ENCODE peak calls at places on chromosome 10, in nine cellular contexts. D is OCI-LY7, R is DND-41, O is HFF-Myc, F is psoas muscle, T is endothelial cell of umbilical vein, Y is sigmoid colon, U is Caco-2, K is ovary. E is an unnamed sample.

GRCh38 chr10:31146496-31147219 is 115.0 kb upstream of the ZNF438 start:
- DNase-seq in D (no peak), R (peak), O (no peak), F (peak), T (peak), Y (peak), U (no peak), K (peak), E (peak)

GRCh38 chr10:71093531-71093930 is 118.8 kb upstream of the UNC5B start:
- DNase-seq in D (no peak), R (no peak), O (no peak), F (no peak), T (no peak), Y (no peak), U (no peak), K (no peak), E (no peak)

GRCh38 chr10:7696545-7696944 is 6.6 kb upstream of the ITIH2 start:
- DNase-seq in D (no peak), R (no peak), O (no peak), F (no peak), T (no peak), Y (peak), U (no peak), K (no peak), E (no peak)

GRCh38 chr10:103852856-103853255 is 2.5 kb downstream of the SH3PXD2A start:
- DNase-seq in D (no peak), R (no peak), O (no peak), F (peak), T (no peak), Y (peak), U (no peak), K (no peak), E (no peak)

GRCh38 chr10:44647877-44648542 is 263.1 kb upstream of the CXCL12 start:
- DNase-seq in D (no peak), R (peak), O (peak), F (peak), T (no peak), Y (no peak), U (no peak), K (no peak), E (no peak)

GRCh38 chr10:110434477-110435096 is 63.1 kb upstream of the DUSP5 start:
- DNase-seq in D (no peak), R (no peak), O (no peak), F (no peak), T (no peak), Y (peak), U (no peak), K (no peak), E (no peak)

GRCh38 chr10:89563861-89564478 is 28.6 kb upstream of the SLC16A12 start:
- DNase-seq in D (peak), R (peak), O (peak), F (no peak), T (peak), Y (no peak), U (peak), K (no peak), E (no peak)

GRCh38 chr10:33506838-33507661 is 172.6 kb upstream of the NRP1 start:
- DNase-seq in D (no peak), R (no peak), O (no peak), F (no peak), T (peak), Y (no peak), U (no peak), K (no peak), E (no peak)

GRCh38 chr10:102927311-102928010 is 9.4 kb downstream of the CNNM2 start:
- DNase-seq in D (no peak), R (no peak), O (no peak), F (no peak), T (no peak), Y (no peak), U (no peak), K (no peak), E (no peak)

GRCh38 chr10:49446031-49446430 is 50.1 kb upstream of the DRGX start:
- DNase-seq in D (no peak), R (no peak), O (peak), F (no peak), T (no peak), Y (no peak), U (no peak), K (no peak), E (no peak)

GRCh38 chr10:79093658-79094411 is 25.1 kb downstream of the ZMIZ1 start:
- DNase-seq in D (peak), R (peak), O (no peak), F (peak), T (peak), Y (peak), U (peak), K (no peak), E (no peak)

GRCh38 chr10:52551036-52551435 is 221.5 kb downstream of the MBL2 start:
- DNase-seq in D (no peak), R (no peak), O (no peak), F (no peak), T (peak), Y (no peak), U (no peak), K (no peak), E (no peak)

GRCh38 chr10:92810934-92811532 is 37.3 kb upstream of the EXOC6 start:
- DNase-seq in D (no peak), R (no peak), O (no peak), F (no peak), T (no peak), Y (no peak), U (peak), K (no peak), E (no peak)

GRCh38 chr10:2913531-2913930 is 153.8 kb upstream of the PFKP start:
- DNase-seq in D (no peak), R (no peak), O (no peak), F (no peak), T (no peak), Y (no peak), U (no peak), K (no peak), E (no peak)

GRCh38 chr10:98632456-98633150 is 185.9 kb upstream of the HPS1 start:
- DNase-seq in D (no peak), R (no peak), O (no peak), F (no peak), T (no peak), Y (no peak), U (no peak), K (no peak), E (no peak)

GRCh38 chr10:535051-535450 is 154.4 kb downstream of the DIP2C start:
- DNase-seq in D (no peak), R (no peak), O (no peak), F (no peak), T (no peak), Y (peak), U (no peak), K (peak), E (no peak)

GRCh38 chr10:46552526-46553237 is 3.8 kb downstream of the GPRIN2 start:
- DNase-seq in D (no peak), R (no peak), O (no peak), F (peak), T (no peak), Y (peak), U (peak), K (no peak), E (no peak)

GRCh38 chr10:129335942-129336341 is 131.1 kb upstream of the MGMT start:
- DNase-seq in D (no peak), R (no peak), O (no peak), F (no peak), T (no peak), Y (no peak), U (no peak), K (no peak), E (no peak)

GRCh38 chr10:129335396-129335795 is 131.6 kb upstream of the MGMT start:
- DNase-seq in D (no peak), R (no peak), O (no peak), F (no peak), T (no peak), Y (no peak), U (no peak), K (no peak), E (no peak)

GRCh38 chr10:129329375-129330040 is 137.5 kb upstream of the MGMT start:
- DNase-seq in D (no peak), R (no peak), O (no peak), F (no peak), T (no peak), Y (no peak), U (no peak), K (no peak), E (no peak)

GRCh38 chr10:129334326-129334725 is 132.7 kb upstream of the MGMT start:
- DNase-seq in D (no peak), R (no peak), O (no peak), F (no peak), T (peak), Y (no peak), U (no peak), K (no peak), E (no peak)

GRCh38 chr10:129332476-129332875 is 134.6 kb upstream of the MGMT start:
- DNase-seq in D (peak), R (peak), O (no peak), F (no peak), T (peak), Y (no peak), U (peak), K (no peak), E (no peak)
- TF ChIP-seq CTCF in D (peak), R (peak), O (peak), F (peak), T (peak), Y (no peak), U (peak), K (no peak), E (peak)

GRCh38 chr10:114876169-114876568 is 54.6 kb downstream of the FHIP2A start:
- DNase-seq in D (no peak), R (no peak), O (no peak), F (no peak), T (no peak), Y (no peak), U (peak), K (no peak), E (no peak)
- TF ChIP-seq CTCF in D (no peak), R (no peak), O (no peak), F (no peak), T (no peak), Y (no peak), U (no peak), K (no peak), E (no peak)

DNA sequence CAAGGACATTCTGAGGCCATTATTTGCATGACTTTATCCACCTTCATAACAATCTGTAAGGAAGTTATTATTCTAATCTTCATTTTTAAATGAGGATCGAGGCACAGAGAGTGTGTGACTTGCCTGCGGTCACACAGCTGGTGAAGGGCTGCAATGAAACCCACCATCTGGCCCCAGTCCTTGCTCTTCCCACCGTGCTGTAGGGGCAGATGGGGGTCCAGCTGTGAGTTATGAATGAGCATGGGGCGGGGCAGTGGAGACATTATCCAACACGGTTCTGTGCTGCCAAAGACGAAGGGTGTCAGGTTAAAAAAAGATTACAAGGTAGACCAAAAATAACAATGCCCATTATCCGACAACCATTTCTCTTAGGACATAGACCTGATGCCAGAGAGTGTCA is 417.5 kb upstream of the MGMT start:
- DNase-seq in D (no peak), R (no peak), O (no peak), F (no peak), T (no peak), Y (no peak), U (no peak), K (no peak), E (no peak)
- TF ChIP-seq CTCF in D (no peak), R (no peak), O (no peak), F (no peak), T (no peak), Y (no peak), U (no peak), K (no peak), E (no peak)

GRCh38 chr10:96586419-96587254 is at the start of gene TM9SF3:
- DNase-seq in D (peak), R (peak), O (peak), F (peak), T (peak), Y (peak), U (peak), K (peak), E (no peak)
- TF ChIP-seq CTCF in D (no peak), R (peak), O (no peak), F (no peak), T (no peak), Y (no peak), U (no peak), K (peak), E (no peak)

GRCh38 chr10:115355162-115355760 is 262.1 kb downstream of the ATRNL1 start:
- DNase-seq in D (peak), R (peak), O (peak), F (no peak), T (peak), Y (no peak), U (peak), K (no peak), E (peak)
- TF ChIP-seq CTCF in D (peak), R (peak), O (peak), F (peak), T (peak), Y (peak), U (peak), K (peak), E (peak)